ENCODE peak calls at places on chromosomes 16 and 17, in six cellular contexts. One of them, this sample, is unnamed.

GRCh38 chr16:6918661-6919060 is 414.0 kb upstream of the RBFOX1 start:
- DNase-seq in RWPE1: no peak
- DNase-seq in fibroblast of villous mesenchyme: no peak
- DNase-seq in CD8-positive, alpha-beta T cell: no peak
- DNase-seq in WTC11: no peak
- DNase-seq in HFFc6: no peak
- DNase-seq in this sample: no peak

GRCh38 chr16:1054660-1055556 is 17.6 kb upstream of the SSTR5 start:
- DNase-seq in fibroblast of villous mesenchyme: peak; percentile 46
- DNase-seq in CD8-positive, alpha-beta T cell: no peak
- DNase-seq in WTC11: peak; percentile 88
- DNase-seq in HFFc6: no peak
- DNase-seq in RWPE1: peak; percentile 50
- DNase-seq in this sample: peak; percentile 81

GRCh38 chr16:2142942-2143868 is 5.2 kb upstream of the RAB26 start:
- DNase-seq in CD8-positive, alpha-beta T cell: no peak
- DNase-seq in HFFc6: no peak
- DNase-seq in fibroblast of villous mesenchyme: no peak
- DNase-seq in WTC11: no peak
- DNase-seq in RWPE1: no peak
- DNase-seq in this sample: no peak

GRCh38 chr17:9837551-9838471 is 12.1 kb downstream of the GLP2R start:
- DNase-seq in CD8-positive, alpha-beta T cell: no peak
- DNase-seq in HFFc6: peak; percentile 66
- DNase-seq in RWPE1: peak; percentile 58
- DNase-seq in WTC11: no peak
- DNase-seq in fibroblast of villous mesenchyme: peak; percentile 98
- DNase-seq in this sample: no peak

GRCh38 chr17:880074-880870 is 98.1 kb downstream of the MRM3 start:
- DNase-seq in fibroblast of villous mesenchyme: peak; percentile 75
- DNase-seq in RWPE1: peak; percentile 74
- DNase-seq in HFFc6: peak; percentile 26
- DNase-seq in WTC11: no peak
- DNase-seq in CD8-positive, alpha-beta T cell: no peak
- DNase-seq in this sample: no peak

GRCh38 chr17:39564201-39564828 is 43.4 kb downstream of the NEUROD2 start:
- DNase-seq in RWPE1: no peak
- DNase-seq in WTC11: peak; percentile 63
- DNase-seq in CD8-positive, alpha-beta T cell: no peak
- DNase-seq in fibroblast of villous mesenchyme: no peak
- DNase-seq in HFFc6: no peak
- DNase-seq in this sample: no peak

GRCh38 chr16:76931186-76931585 is 259.8 kb upstream of the MON1B start:
- DNase-seq in fibroblast of villous mesenchyme: no peak
- DNase-seq in HFFc6: no peak
- DNase-seq in WTC11: no peak
- DNase-seq in RWPE1: no peak
- DNase-seq in CD8-positive, alpha-beta T cell: no peak
- DNase-seq in this sample: no peak

GRCh38 chr16:75074920-75075687 is 41.5 kb downstream of the LDHD start:
- DNase-seq in WTC11: no peak
- DNase-seq in HFFc6: no peak
- DNase-seq in CD8-positive, alpha-beta T cell: peak; percentile 88
- DNase-seq in RWPE1: no peak
- DNase-seq in fibroblast of villous mesenchyme: peak; percentile 53
- DNase-seq in this sample: peak; percentile 67

GRCh38 chr16:55528974-55529373 is 20.1 kb downstream of the LPCAT2 start:
- DNase-seq in WTC11: no peak
- DNase-seq in HFFc6: no peak
- DNase-seq in fibroblast of villous mesenchyme: peak; percentile 63
- DNase-seq in RWPE1: no peak
- DNase-seq in CD8-positive, alpha-beta T cell: no peak
- DNase-seq in this sample: no peak

GRCh38 chr16:72241930-72242329 is 70.0 kb upstream of the PMFBP1 start:
- DNase-seq in fibroblast of villous mesenchyme: peak; percentile 62
- DNase-seq in CD8-positive, alpha-beta T cell: no peak
- DNase-seq in RWPE1: peak; percentile 52
- DNase-seq in HFFc6: peak; percentile 54
- DNase-seq in WTC11: no peak
- DNase-seq in this sample: peak; percentile 6

GRCh38 chr16:15988268-15989013 is 39.0 kb downstream of the ABCC1 start:
- DNase-seq in CD8-positive, alpha-beta T cell: no peak
- DNase-seq in HFFc6: no peak
- DNase-seq in WTC11: no peak
- DNase-seq in fibroblast of villous mesenchyme: peak; percentile 67
- DNase-seq in RWPE1: no peak
- DNase-seq in this sample: no peak

GRCh38 chr17:80892019-80892855 is 99.4 kb upstream of the CHMP6 start:
- DNase-seq in fibroblast of villous mesenchyme: peak; percentile 98
- DNase-seq in HFFc6: peak; percentile 91
- DNase-seq in RWPE1: peak; percentile 93
- DNase-seq in WTC11: no peak
- DNase-seq in CD8-positive, alpha-beta T cell: peak; percentile 90
- DNase-seq in this sample: peak; percentile 94

GRCh38 chr17:80894726-80895125 is 96.9 kb upstream of the CHMP6 start:
- DNase-seq in fibroblast of villous mesenchyme: no peak
- DNase-seq in RWPE1: no peak
- DNase-seq in CD8-positive, alpha-beta T cell: no peak
- DNase-seq in WTC11: no peak
- DNase-seq in HFFc6: no peak
- DNase-seq in this sample: no peak

GRCh38 chr17:80894439-80894721 is 97.3 kb upstream of the CHMP6 start:
- DNase-seq in CD8-positive, alpha-beta T cell: no peak
- DNase-seq in RWPE1: no peak
- DNase-seq in HFFc6: no peak
- DNase-seq in fibroblast of villous mesenchyme: no peak
- DNase-seq in WTC11: no peak
- DNase-seq in this sample: no peak

GRCh38 chr17:80893604-80894438 is 97.8 kb upstream of the CHMP6 start:
- DNase-seq in HFFc6: no peak
- DNase-seq in WTC11: no peak
- DNase-seq in fibroblast of villous mesenchyme: no peak
- DNase-seq in CD8-positive, alpha-beta T cell: no peak
- DNase-seq in RWPE1: no peak
- DNase-seq in this sample: no peak

GRCh38 chr17:80892900-80893603 is 98.6 kb upstream of the CHMP6 start:
- DNase-seq in CD8-positive, alpha-beta T cell: peak; percentile 68
- DNase-seq in RWPE1: peak; percentile 85
- DNase-seq in WTC11: no peak
- DNase-seq in fibroblast of villous mesenchyme: peak; percentile 52
- DNase-seq in HFFc6: no peak
- DNase-seq in this sample: no peak
- TF ChIP-seq CTCF in CD8-positive, alpha-beta T cell: no peak
- TF ChIP-seq CTCF in RWPE1: no peak
- TF ChIP-seq CTCF in WTC11: no peak
- TF ChIP-seq CTCF in fibroblast of villous mesenchyme: no peak
- TF ChIP-seq CTCF in HFFc6: no peak
- TF ChIP-seq CTCF in this sample: no peak

GRCh38 chr16:85056211-85056748 is 28.7 kb downstream of the KIAA0513 start:
- DNase-seq in RWPE1: no peak
- DNase-seq in HFFc6: no peak
- DNase-seq in CD8-positive, alpha-beta T cell: no peak
- DNase-seq in WTC11: peak; percentile 36
- DNase-seq in fibroblast of villous mesenchyme: peak; percentile 42
- DNase-seq in this sample: no peak
- TF ChIP-seq CTCF in RWPE1: no peak
- TF ChIP-seq CTCF in HFFc6: peak; percentile 37
- TF ChIP-seq CTCF in CD8-positive, alpha-beta T cell: no peak
- TF ChIP-seq CTCF in WTC11: no peak
- TF ChIP-seq CTCF in fibroblast of villous mesenchyme: peak; percentile 63
- TF ChIP-seq CTCF in this sample: no peak

GRCh38 chr17:19328441-19329061 is 34.0 kb downstream of the B9D1 start:
- DNase-seq in fibroblast of villous mesenchyme: no peak
- DNase-seq in CD8-positive, alpha-beta T cell: no peak
- DNase-seq in RWPE1: no peak
- DNase-seq in HFFc6: no peak
- DNase-seq in WTC11: peak; percentile 9
- DNase-seq in this sample: no peak

GRCh38 chr17:19325542-19325941 is 37.0 kb downstream of the B9D1 start:
- DNase-seq in fibroblast of villous mesenchyme: no peak
- DNase-seq in WTC11: no peak
- DNase-seq in CD8-positive, alpha-beta T cell: no peak
- DNase-seq in HFFc6: no peak
- DNase-seq in RWPE1: no peak
- DNase-seq in this sample: no peak

GRCh38 chr17:19329136-19329535 is 33.4 kb downstream of the B9D1 start:
- DNase-seq in HFFc6: no peak
- DNase-seq in CD8-positive, alpha-beta T cell: no peak
- DNase-seq in RWPE1: no peak
- DNase-seq in fibroblast of villous mesenchyme: no peak
- DNase-seq in WTC11: peak; percentile 4
- DNase-seq in this sample: no peak

GRCh38 chr17:19329839-19330238 is 32.7 kb downstream of the B9D1 start:
- DNase-seq in WTC11: no peak
- DNase-seq in HFFc6: no peak
- DNase-seq in fibroblast of villous mesenchyme: no peak
- DNase-seq in RWPE1: no peak
- DNase-seq in CD8-positive, alpha-beta T cell: no peak
- DNase-seq in this sample: no peak

GRCh38 chr17:19327039-19327776 is 35.3 kb downstream of the B9D1 start:
- DNase-seq in fibroblast of villous mesenchyme: peak; percentile 62
- DNase-seq in CD8-positive, alpha-beta T cell: no peak
- DNase-seq in RWPE1: peak; percentile 75
- DNase-seq in WTC11: peak; percentile 8
- DNase-seq in HFFc6: peak; percentile 83
- DNase-seq in this sample: no peak
- TF ChIP-seq CTCF in fibroblast of villous mesenchyme: no peak
- TF ChIP-seq CTCF in CD8-positive, alpha-beta T cell: no peak
- TF ChIP-seq CTCF in RWPE1: no peak
- TF ChIP-seq CTCF in WTC11: no peak
- TF ChIP-seq CTCF in HFFc6: no peak
- TF ChIP-seq CTCF in this sample: no peak

DNA sequence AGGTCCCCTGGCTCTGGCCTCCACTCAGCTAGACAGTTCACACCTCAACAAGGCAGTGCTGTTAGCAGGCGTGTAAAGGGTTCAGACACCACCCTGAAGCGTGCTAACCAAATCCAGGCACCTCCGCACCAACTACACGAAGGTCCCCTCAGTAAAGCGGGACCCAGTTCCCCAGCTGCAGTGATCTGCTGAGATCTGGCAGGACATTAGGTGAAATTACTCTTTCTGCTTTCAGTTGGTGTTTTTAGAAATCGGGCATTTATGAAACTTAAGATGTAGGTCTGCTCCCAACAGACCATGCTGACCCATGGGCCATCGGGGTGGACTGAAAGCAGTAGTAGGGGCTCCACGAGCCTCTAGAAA is 27.1 kb downstream of the FBXO31 start:
- DNase-seq in RWPE1: no peak
- DNase-seq in CD8-positive, alpha-beta T cell: no peak
- DNase-seq in WTC11: no peak
- DNase-seq in HFFc6: no peak
- DNase-seq in fibroblast of villous mesenchyme: no peak
- DNase-seq in this sample: no peak
- TF ChIP-seq CTCF in RWPE1: no peak
- TF ChIP-seq CTCF in CD8-positive, alpha-beta T cell: no peak
- TF ChIP-seq CTCF in WTC11: no peak
- TF ChIP-seq CTCF in HFFc6: no peak
- TF ChIP-seq CTCF in fibroblast of villous mesenchyme: no peak
- TF ChIP-seq CTCF in this sample: no peak

GRCh38 chr16:29315916-29316517 is 90.5 kb downstream of the NPIPB11 start:
- DNase-seq in CD8-positive, alpha-beta T cell: no peak
- DNase-seq in fibroblast of villous mesenchyme: no peak
- DNase-seq in HFFc6: no peak
- DNase-seq in WTC11: no peak
- DNase-seq in RWPE1: no peak
- DNase-seq in this sample: no peak
- TF ChIP-seq CTCF in CD8-positive, alpha-beta T cell: no peak
- TF ChIP-seq CTCF in fibroblast of villous mesenchyme: peak; percentile 2
- TF ChIP-seq CTCF in HFFc6: peak; percentile 32
- TF ChIP-seq CTCF in WTC11: no peak
- TF ChIP-seq CTCF in RWPE1: no peak
- TF ChIP-seq CTCF in this sample: no peak

GRCh38 chr16:9408297-9408696 is 316.9 kb downstream of the HAPSTR1 start:
- DNase-seq in CD8-positive, alpha-beta T cell: no peak
- DNase-seq in fibroblast of villous mesenchyme: no peak
- DNase-seq in HFFc6: no peak
- DNase-seq in WTC11: no peak
- DNase-seq in RWPE1: no peak
- DNase-seq in this sample: no peak

GRCh38 chr16:9409753-9410493 is 318.5 kb downstream of the HAPSTR1 start:
- DNase-seq in RWPE1: no peak
- DNase-seq in HFFc6: no peak
- DNase-seq in CD8-positive, alpha-beta T cell: no peak
- DNase-seq in fibroblast of villous mesenchyme: no peak
- DNase-seq in WTC11: no peak
- DNase-seq in this sample: no peak

GRCh38 chr16:9417898-9418297 is 326.5 kb downstream of the HAPSTR1 start:
- DNase-seq in RWPE1: no peak
- DNase-seq in CD8-positive, alpha-beta T cell: no peak
- DNase-seq in HFFc6: no peak
- DNase-seq in WTC11: no peak
- DNase-seq in fibroblast of villous mesenchyme: no peak
- DNase-seq in this sample: no peak

GRCh38 chr16:9415588-9415987 is 324.1 kb downstream of the HAPSTR1 start:
- DNase-seq in HFFc6: no peak
- DNase-seq in CD8-positive, alpha-beta T cell: no peak
- DNase-seq in fibroblast of villous mesenchyme: no peak
- DNase-seq in WTC11: no peak
- DNase-seq in RWPE1: no peak
- DNase-seq in this sample: no peak

DNA sequence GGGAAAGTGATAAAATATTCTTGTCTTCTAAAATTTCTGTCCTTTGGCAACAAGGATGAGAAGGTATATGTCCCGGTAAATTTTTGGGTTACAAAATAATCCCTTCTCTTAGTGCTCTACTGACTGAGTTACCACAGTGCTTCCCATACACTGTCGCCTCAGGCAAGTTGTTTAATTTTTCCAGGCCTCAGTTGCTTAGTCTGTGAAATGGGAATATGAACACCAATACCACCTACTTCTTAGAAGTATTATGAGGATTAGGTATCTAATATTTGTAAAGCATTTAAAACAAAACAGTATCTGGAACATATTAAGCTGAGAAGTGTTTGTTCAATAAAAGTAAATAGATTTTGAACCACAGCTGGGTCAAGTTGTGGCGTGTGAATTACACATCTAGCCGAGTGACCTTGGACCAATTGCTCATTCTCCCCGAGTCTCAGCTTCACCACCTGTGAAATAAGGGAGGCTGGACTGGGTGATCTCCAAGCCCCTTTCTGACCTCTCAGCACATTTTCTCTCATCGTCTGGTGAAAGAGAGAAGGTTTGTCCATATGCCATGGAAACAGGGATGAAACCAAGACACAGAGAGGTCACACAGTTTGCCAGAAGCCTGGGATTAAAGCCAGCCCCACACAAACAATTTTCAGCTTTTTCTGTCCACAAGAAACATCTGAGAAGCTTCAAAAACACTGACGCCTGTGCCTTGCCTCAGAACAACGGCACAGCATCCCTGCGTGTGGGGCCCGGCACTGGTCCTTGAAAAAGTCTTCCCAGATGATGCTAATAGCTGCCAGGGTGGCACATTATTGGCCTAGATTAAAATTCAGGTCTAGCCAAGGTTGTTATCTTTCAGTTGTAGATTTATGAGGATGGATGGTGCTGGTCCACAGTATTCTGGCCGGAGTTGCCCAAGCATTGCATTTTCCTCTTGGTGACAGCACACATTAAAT is 321.2 kb downstream of the HAPSTR1 start:
- DNase-seq in RWPE1: no peak
- DNase-seq in fibroblast of villous mesenchyme: no peak
- DNase-seq in CD8-positive, alpha-beta T cell: no peak
- DNase-seq in HFFc6: no peak
- DNase-seq in WTC11: no peak
- DNase-seq in this sample: no peak
- TF ChIP-seq CTCF in RWPE1: no peak
- TF ChIP-seq CTCF in fibroblast of villous mesenchyme: no peak
- TF ChIP-seq CTCF in CD8-positive, alpha-beta T cell: no peak
- TF ChIP-seq CTCF in HFFc6: no peak
- TF ChIP-seq CTCF in WTC11: no peak
- TF ChIP-seq CTCF in this sample: no peak

GRCh38 chr17:71085238-71086033 is 916.1 kb downstream of the KCNJ2 start:
- DNase-seq in CD8-positive, alpha-beta T cell: no peak
- DNase-seq in fibroblast of villous mesenchyme: peak; percentile 20
- DNase-seq in RWPE1: peak; percentile 31
- DNase-seq in HFFc6: no peak
- DNase-seq in WTC11: peak; percentile 70
- DNase-seq in this sample: peak; percentile 3
- TF ChIP-seq CTCF in CD8-positive, alpha-beta T cell: no peak
- TF ChIP-seq CTCF in fibroblast of villous mesenchyme: peak; percentile 52
- TF ChIP-seq CTCF in RWPE1: peak; percentile 29
- TF ChIP-seq CTCF in HFFc6: peak; percentile 63
- TF ChIP-seq CTCF in WTC11: peak; percentile 63
- TF ChIP-seq CTCF in this sample: no peak